ENCODE peak calls at places on chromosomes 1 and 21, in nine cellular contexts. X is lung; C is HEK293T; P is AG10803; Y is effector memory CD4-positive, alpha-beta T cell; U is A673; W is progenitor cell of endocrine pancreas; I is stimulated activated CD4-positive, alpha-beta T cell treated with anti-CD3 and anti-CD28 coated beads, Interleukin-2, amount 100 ng/mL, for 24 hours; G is kidney tubule cell. Z is an unnamed sample.

GRCh38 chr1:98949166-98949565 is 55.5 kb downstream of the PLPPR5 start:
- DNase-seq in X (no peak), C (no peak), P (peak), Y (no peak), U (no peak), W (no peak), I (no peak), G (no peak), Z (no peak)

GRCh38 chr1:171292799-171293198 is 21.2 kb upstream of the FMO4 start:
- DNase-seq in X (no peak), C (no peak), P (peak), Y (no peak), U (no peak), W (no peak), I (no peak), G (no peak), Z (no peak)

GRCh38 chr1:226709942-226710341 is 29.1 kb downstream of the ITPKB start:
- DNase-seq in X (no peak), C (no peak), P (no peak), Y (no peak), U (no peak), W (no peak), I (no peak), G (no peak), Z (no peak)

GRCh38 chr21:36887983-36888382 is 78.5 kb downstream of the HLCS start:
- DNase-seq in X (no peak), C (no peak), P (no peak), Y (no peak), U (peak), W (no peak), I (no peak), G (no peak), Z (no peak)

GRCh38 chr21:15687208-15687607 is 42.6 kb upstream of the USP25 start:
- DNase-seq in X (no peak), C (no peak), P (no peak), Y (no peak), U (no peak), W (no peak), I (no peak), G (peak), Z (no peak)

GRCh38 chr1:197904126-197904787 is 1.8 kb downstream of the C1orf53 start:
- DNase-seq in X (no peak), C (no peak), P (no peak), Y (no peak), U (no peak), W (no peak), I (no peak), G (no peak), Z (no peak)

GRCh38 chr21:41684381-41685245 is 82.2 kb downstream of the RIPK4 start:
- DNase-seq in X (peak), C (no peak), P (peak), Y (no peak), U (no peak), W (no peak), I (no peak), G (peak), Z (no peak)

GRCh38 chr1:21229246-21230000 is 52.7 kb upstream of the EIF4G3 start:
- DNase-seq in X (no peak), C (no peak), P (peak), Y (no peak), U (no peak), W (no peak), I (no peak), G (peak), Z (no peak)

GRCh38 chr1:244419004-244419403 is 32.7 kb downstream of the ADSS2 start:
- DNase-seq in X (no peak), C (no peak), P (no peak), Y (no peak), U (no peak), W (no peak), I (no peak), G (no peak), Z (no peak)

GRCh38 chr1:39272027-39272790 is 67.7 kb downstream of the MACF1 start:
- DNase-seq in X (no peak), C (no peak), P (no peak), Y (no peak), U (no peak), W (no peak), I (no peak), G (no peak), Z (no peak)

GRCh38 chr1:29271724-29272123 is 35.4 kb downstream of the PTPRU start:
- DNase-seq in X (peak), C (no peak), P (peak), Y (no peak), U (peak), W (peak), I (no peak), G (peak), Z (peak)

GRCh38 chr1:77282866-77283539 is 1.2 kb downstream of the AK5 start:
- DNase-seq in X (no peak), C (no peak), P (no peak), Y (no peak), U (no peak), W (peak), I (peak), G (peak), Z (no peak)

GRCh38 chr1:67433830-67434229 is 3.6 kb upstream of the SERBP1 start:
- DNase-seq in X (no peak), C (no peak), P (no peak), Y (no peak), U (no peak), W (no peak), I (no peak), G (no peak), Z (no peak)

GRCh38 chr1:32128479-32128878 is 20.6 kb downstream of the KPNA6 start:
- DNase-seq in X (no peak), C (no peak), P (no peak), Y (no peak), U (no peak), W (no peak), I (no peak), G (no peak), Z (no peak)

GRCh38 chr1:238242156-238242555 is 351.4 kb upstream of the ZP4 start:
- DNase-seq in X (no peak), C (no peak), P (no peak), Y (no peak), U (no peak), W (no peak), I (no peak), G (peak), Z (no peak)